ENCODE peak calls at places on chromosome 3, in six cellular contexts. T, C, E, B, S and N are unnamed samples.

GRCh38 chr3:3907023-3907422 is 107.8 kb downstream of the LRRN1 start:
- DNase-seq in T (no peak), C (no peak), E (peak), B (no peak), S (no peak), N (no peak)

GRCh38 chr3:37123292-37123691 is 51.1 kb downstream of the LRRFIP2 start:
- DNase-seq in T (no peak), C (no peak), E (peak), B (no peak), S (no peak), N (peak)

GRCh38 chr3:123449986-123450474 is 1.1 kb upstream of the ADCY5 start:
- DNase-seq in T (no peak), C (peak), E (no peak), B (no peak), S (no peak), N (no peak)

GRCh38 chr3:172074578-172074977 is 35.2 kb downstream of the FNDC3B start:
- DNase-seq in T (no peak), C (no peak), E (peak), B (no peak), S (no peak), N (peak)

GRCh38 chr3:4755566-4755965 is 223.7 kb upstream of the BHLHE40 start:
- DNase-seq in T (no peak), C (no peak), E (no peak), B (no peak), S (no peak), N (no peak)

GRCh38 chr3:158701666-158702065 is 29.2 kb upstream of the LXN start:
- DNase-seq in T (no peak), C (no peak), E (no peak), B (no peak), S (no peak), N (no peak)

GRCh38 chr3:65664436-65664835 is 374.3 kb downstream of the MAGI1 start:
- DNase-seq in T (no peak), C (no peak), E (no peak), B (no peak), S (no peak), N (no peak)

GRCh38 chr3:105847865-105848264 is 20.9 kb downstream of the CBLB start:
- DNase-seq in T (no peak), C (no peak), E (no peak), B (no peak), S (no peak), N (no peak)

GRCh38 chr3:20080956-20081554 is 40.8 kb downstream of the KAT2B start:
- DNase-seq in T (no peak), C (no peak), E (peak), B (peak), S (no peak), N (no peak)

GRCh38 chr3:39712413-39713048 is 96.9 kb upstream of the MYRIP start:
- DNase-seq in T (no peak), C (no peak), E (no peak), B (no peak), S (no peak), N (no peak)

GRCh38 chr3:45640091-45640507 is 45.5 kb downstream of the LIMD1 start:
- DNase-seq in T (no peak), C (no peak), E (peak), B (no peak), S (no peak), N (no peak)

GRCh38 chr3:121152573-121152972 is 244.6 kb downstream of the STXBP5L start:
- DNase-seq in T (no peak), C (no peak), E (no peak), B (no peak), S (no peak), N (no peak)

GRCh38 chr3:19717736-19718135 is 216.3 kb downstream of the EFHB start:
- DNase-seq in T (no peak), C (no peak), E (no peak), B (no peak), S (no peak), N (no peak)

GRCh38 chr3:120311863-120312794 is 27.1 kb upstream of the GPR156 start:
- DNase-seq in T (no peak), C (no peak), E (no peak), B (no peak), S (no peak), N (no peak)

GRCh38 chr3:184381261-184382224 is 1.7 kb downstream of the CHRD start:
- DNase-seq in T (no peak), C (no peak), E (peak), B (no peak), S (no peak), N (no peak)

GRCh38 chr3:158420654-158421396 is 150.2 kb upstream of the MLF1 start:
- DNase-seq in T (peak), C (no peak), E (no peak), B (peak), S (no peak), N (no peak)

GRCh38 chr3:48247401-48247807 is 6.5 kb downstream of the ZNF589 start:
- DNase-seq in T (no peak), C (no peak), E (peak), B (no peak), S (no peak), N (peak)